ENCODE peak calls at places on chromosomes 3 and 15, in six cellular contexts. N is esophagus squamous epithelium, D is right cardiac atrium, C is left ventricle myocardium inferior, V is thoracic aorta, W is psoas muscle. X is an unnamed sample. For H3K9me3, the result is how much of the 10 kb centered on the place peaks cover.

GRCh38 chr3:112639451-112640332 is 1.3 kb downstream of the CCDC80 start:
- DNase-seq in N (no peak), W (no peak), V (no peak), C (no peak), D (no peak), X (no peak)

GRCh38 chr3:158918008-158918407 is 116.2 kb downstream of the MFSD1 start:
- DNase-seq in D (peak), W (no peak), N (no peak), V (no peak), C (no peak), X (no peak)

GRCh38 chr3:12175844-12176453 is 17.2 kb upstream of the TIMP4 start:
- DNase-seq in D (peak), W (peak), N (no peak), C (peak), V (no peak), X (peak)

GRCh38 chr3:112653209-112653871 is 12.4 kb upstream of the CCDC80 start:
- DNase-seq in D (peak), W (no peak), N (no peak), V (no peak), C (no peak), X (peak)

GRCh38 chr15:34109775-34110663 is 8.1 kb downstream of the PGBD4 start:
- DNase-seq in N (no peak), V (no peak), D (no peak), C (no peak), W (no peak), X (no peak)

GRCh38 chr15:90893175-90894090 is 9.1 kb downstream of the FES start:
- DNase-seq in V (no peak), W (no peak), C (no peak), N (no peak), D (no peak), X (peak)

GRCh38 chr3:38354588-38355344 is 8.2 kb downstream of the XYLB start:
- DNase-seq in W (no peak), V (no peak), C (no peak), N (no peak), D (no peak), X (no peak)

GRCh38 chr15:52649686-52650085 is 29.5 kb downstream of the ATOSA start:
- DNase-seq in C (no peak), D (no peak), W (no peak), N (no peak), V (no peak), X (no peak)

GRCh38 chr15:50307799-50308198 is 42.3 kb upstream of the HDC start:
- DNase-seq in C (no peak), N (no peak), V (no peak), D (no peak), W (no peak), X (no peak)

GRCh38 chr3:51974963-51975856 is at the start of gene ABHD14A:
- DNase-seq in D (peak), C (peak), N (no peak), W (peak), V (no peak), X (peak)

GRCh38 chr15:65339926-65340325 is 35.4 kb downstream of the RNU5B-1 start:
- DNase-seq in C (no peak), W (no peak), N (no peak), D (no peak), V (no peak), X (no peak)

GRCh38 chr3:169686874-169687273 is 23.4 kb upstream of the MECOM start:
- DNase-seq in N (no peak), W (no peak), V (no peak), C (no peak), D (no peak), X (no peak)

GRCh38 chr15:34794590-34795206 is 651 bp downstream of the ACTC1 start:
- DNase-seq in N (no peak), C (no peak), V (no peak), W (no peak), D (peak), X (no peak)

GRCh38 chr15:64582202-64582601 is 121.8 kb downstream of the ZNF609 start:
- DNase-seq in W (no peak), C (no peak), V (no peak), N (no peak), D (no peak), X (no peak)

GRCh38 chr3:114327665-114328064 is 33.8 kb downstream of the TIGIT start:
- DNase-seq in V (no peak), N (no peak), W (no peak), D (no peak), C (no peak), X (no peak)

GRCh38 chr15:57777034-57777433 is 70.5 kb downstream of the POLR2M start:
- DNase-seq in D (no peak), C (no peak), N (no peak), W (no peak), V (no peak), X (no peak)

GRCh38 chr3:175558261-175558660 is 699.1 kb downstream of the NAALADL2 start:
- DNase-seq in W (no peak), N (no peak), V (no peak), C (no peak), D (no peak), X (no peak)

GRCh38 chr3:16136042-16136441 is 38.4 kb upstream of the GALNT15 start:
- DNase-seq in N (no peak), C (no peak), W (no peak), V (no peak), D (no peak), X (no peak)

GRCh38 chr15:70835415-70835814 is 18.5 kb downstream of the LARP6 start:
- DNase-seq in D (peak), W (peak), N (no peak), C (peak), V (peak), X (peak)

GRCh38 chr15:63979227-63979793 is 67.0 kb downstream of the DAPK2 start:
- DNase-seq in N (no peak), D (no peak), V (no peak), W (no peak), C (no peak), X (no peak)

GRCh38 chr15:99826146-99826745 is 93.0 kb upstream of the LYSMD4 start:
- DNase-seq in N (no peak), C (no peak), W (no peak), V (no peak), D (no peak), X (no peak)

GRCh38 chr3:61649381-61650170 is 88.2 kb downstream of the PTPRG start:
- DNase-seq in C (no peak), N (no peak), V (no peak), W (no peak), D (no peak), X (no peak)

GRCh38 chr3:194091141-194091540 is 44.8 kb upstream of the HES1 start:
- DNase-seq in V (no peak), D (no peak), W (no peak), C (no peak), N (no peak), X (no peak)

GRCh38 chr3:97388774-97389173 is 375.8 kb upstream of the ARL6 start:
- DNase-seq in C (no peak), V (no peak), W (no peak), D (no peak), N (no peak), X (no peak)

GRCh38 chr3:158830391-158830790 is 28.5 kb downstream of the MFSD1 start:
- DNase-seq in W (no peak), V (no peak), N (no peak), C (no peak), D (no peak), X (no peak)

GRCh38 chr3:136070334-136070733 is 104.8 kb downstream of the PPP2R3A start:
- DNase-seq in C (no peak), V (no peak), D (no peak), W (no peak), N (no peak), X (no peak)

GRCh38 chr3:111681705-111682426 is 86.7 kb upstream of the ZBED2 start:
- DNase-seq in D (no peak), W (no peak), C (no peak), N (no peak), V (no peak), X (no peak)

GRCh38 chr15:90300988-90301715 is 35.7 kb downstream of the NGRN start:
- DNase-seq in D (peak), V (no peak), W (peak), C (peak), N (no peak), X (peak)

GRCh38 chr3:10666621-10667020 is 149.4 kb upstream of the SLC6A11 start:
- DNase-seq in C (peak), W (no peak), N (no peak), D (no peak), V (no peak), X (no peak)

GRCh38 chr3:148816971-148817519 is 10.6 kb upstream of the CPB1 start:
- DNase-seq in W (no peak), N (no peak), C (no peak), D (no peak), V (no peak), X (no peak)

GRCh38 chr3:151630938-151631417 is 102.7 kb upstream of the AADACL2 start:
- DNase-seq in D (no peak), N (no peak), W (no peak), C (no peak), V (no peak), X (no peak)

GRCh38 chr15:80121546-80121945 is 31.3 kb upstream of the FAH start:
- DNase-seq in W (no peak), N (no peak), D (no peak), C (no peak), V (no peak), X (no peak)

GRCh38 chr15:28094732-28095521 is 4.2 kb downstream of the OCA2 start:
- DNase-seq in W (peak), N (no peak), V (no peak), D (peak), C (no peak), X (peak)

GRCh38 chr15:75731248-75732100 is 18.8 kb upstream of the CSPG4 start:
- DNase-seq in W (no peak), D (peak), V (no peak), N (no peak), C (peak), X (peak)

GRCh38 chr3:12574131-12574530 is 17.2 kb downstream of the MKRN2 start:
- DNase-seq in W (no peak), V (no peak), C (no peak), N (no peak), D (no peak), X (no peak)

GRCh38 chr3:111794701-111795100 is 64.4 kb upstream of the PHLDB2 start:
- DNase-seq in V (no peak), N (no peak), C (no peak), D (no peak), W (no peak), X (no peak)

GRCh38 chr3:41836360-41837134 is 125.4 kb downstream of the ULK4 start:
- DNase-seq in W (no peak), C (no peak), D (no peak), N (no peak), V (no peak), X (no peak)

DNA sequence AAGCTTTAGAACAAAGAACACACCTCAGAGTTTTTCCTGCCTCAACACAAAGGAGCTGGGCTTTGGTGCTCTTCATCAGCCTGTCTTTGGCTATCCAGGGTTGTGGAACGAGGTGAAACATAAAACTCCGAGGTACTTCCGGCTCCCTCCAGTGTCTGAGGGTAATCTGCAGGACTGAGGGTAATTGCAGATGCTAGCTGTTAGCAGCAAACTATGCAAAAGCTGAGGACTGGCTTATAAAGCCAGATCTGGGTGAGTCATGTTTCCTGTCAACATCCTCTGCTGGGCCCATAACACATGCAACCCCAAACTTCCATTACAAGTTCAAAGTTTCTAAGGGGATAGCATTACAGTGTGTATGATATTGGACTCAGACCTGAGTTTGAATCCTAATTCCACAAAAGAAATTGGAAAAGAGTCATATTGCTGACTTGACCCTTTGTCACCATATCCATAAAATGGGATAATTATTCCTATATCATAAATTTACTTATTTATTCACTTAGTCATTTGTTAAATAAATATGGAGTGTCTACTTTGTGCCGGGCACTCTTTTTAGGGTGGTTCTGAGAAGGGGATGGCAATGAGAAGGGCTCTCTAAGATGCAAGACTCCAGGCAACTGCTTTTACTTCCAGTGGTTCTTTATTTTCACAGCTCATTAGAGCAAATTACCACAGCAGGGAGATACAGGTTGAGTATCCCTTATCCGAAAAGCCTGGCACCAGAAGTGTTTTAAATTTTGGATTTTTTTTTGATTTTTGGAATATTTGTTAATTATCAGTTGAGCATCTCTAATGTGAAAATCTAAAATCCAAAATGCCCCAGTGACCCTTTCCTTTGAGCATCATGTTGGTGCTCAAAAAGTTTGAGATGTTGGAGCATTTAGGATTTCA is 9.5 kb upstream of the TRIM69 start:
- DNase-seq in V (no peak), W (no peak), N (peak), D (peak), C (no peak), X (peak)
- H3K4me3 ChIP-seq in V (peak), W (peak), N (peak), D (peak), C (peak), X (no peak)

DNA sequence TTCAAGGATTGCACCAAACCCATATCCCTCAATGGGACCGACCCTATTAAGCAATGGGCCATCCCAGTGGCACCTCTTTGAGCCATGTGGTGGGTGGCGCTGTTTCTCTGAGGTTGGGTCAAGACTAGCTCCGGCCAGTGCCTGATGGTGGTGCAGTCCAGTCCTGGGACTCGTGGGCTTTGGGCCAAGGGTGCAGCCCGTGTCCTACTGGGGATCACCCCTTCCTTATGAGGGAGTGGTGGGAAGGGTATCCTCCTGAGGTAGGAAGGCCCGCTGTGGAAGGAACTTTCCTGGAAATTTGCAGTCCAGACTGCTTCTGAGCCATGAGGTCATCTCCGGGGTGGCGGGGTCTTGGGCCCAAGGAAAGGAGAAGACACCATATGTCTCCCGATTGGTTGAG is 231.6 kb downstream of the SNRPN start:
- DNase-seq in W (peak), C (no peak), D (no peak), V (no peak), N (no peak), X (peak)
- H3K9me3 ChIP-seq in W (under half), C (half or more), D (under half), V (under half), N (under half), X (under half)

GRCh38 chr3:55488398-55489055 is 1.4 kb upstream of the WNT5A start:
- DNase-seq in N (no peak), V (no peak), D (peak), C (peak), W (peak), X (no peak)
- H3K4me3 ChIP-seq in N (peak), V (peak), D (peak), C (peak), W (peak), X (peak)

DNA sequence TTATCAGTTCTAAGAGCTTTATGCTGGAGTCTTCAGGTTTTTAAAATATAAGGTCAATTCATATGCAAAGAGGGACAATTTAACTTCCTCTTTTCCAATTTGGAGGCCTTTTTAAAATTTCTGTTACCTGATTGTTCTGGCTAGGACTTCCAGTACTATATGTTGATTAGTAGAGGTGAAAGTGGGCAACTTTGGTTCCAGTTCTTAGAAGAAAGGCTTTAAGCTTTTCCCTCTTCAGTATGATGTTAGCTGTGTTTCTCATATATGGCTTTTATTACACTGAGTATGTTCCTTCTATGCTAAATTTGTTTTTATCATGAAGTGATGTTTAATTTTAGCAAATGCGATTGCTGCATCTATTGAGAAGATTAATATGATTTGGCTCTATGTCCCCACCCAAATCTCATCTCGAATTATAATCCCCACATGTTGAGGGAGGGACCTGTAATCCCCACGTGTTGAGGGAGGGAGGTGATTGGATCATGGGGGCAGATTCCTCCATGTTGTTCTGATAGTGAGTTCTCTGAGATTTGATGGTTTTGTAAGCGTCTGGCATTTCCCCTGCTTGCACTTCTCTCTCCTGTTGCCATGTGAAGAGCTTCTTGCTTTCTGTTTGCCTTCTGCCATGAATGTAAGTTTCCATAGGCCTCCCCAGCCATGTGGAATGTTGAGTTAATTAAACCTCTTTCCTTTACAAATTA is 33.8 kb downstream of the FAIM start:
- DNase-seq in W (no peak), D (no peak), V (no peak), N (no peak), C (no peak), X (no peak)
- H3K9me3 ChIP-seq in W (under half), D (under half), V (under half), N (under half), C (half or more), X (half or more)

X was measured in tibial artery.